ENCODE peak calls at places on chromosomes 12 and 14, in four cellular contexts. M is GM06990, Q is sigmoid colon, I is psoas muscle. Y is an unnamed sample.

GRCh38 chr12:117076410-117077372 is 22.5 kb downstream of the TESC start:
- DNase-seq in I (no peak), Q (no peak), M (no peak), Y (no peak)

GRCh38 chr14:65772901-65773574 is 360.5 kb downstream of the FUT8 start:
- DNase-seq in M (no peak), I (no peak), Q (no peak), Y (peak)

GRCh38 chr14:67345583-67345982 is 14.0 kb downstream of the ATP6V1D start:
- DNase-seq in Q (no peak), M (no peak), I (no peak), Y (no peak)

GRCh38 chr12:1542599-1542998 is 51.8 kb downstream of the FBXL14 start:
- DNase-seq in I (no peak), Q (no peak), M (no peak), Y (no peak)

GRCh38 chr14:99734406-99735051 is 50.4 kb downstream of the CYP46A1 start:
- DNase-seq in Q (peak), I (peak), M (no peak), Y (peak)

GRCh38 chr14:99035268-99035667 is 236.7 kb downstream of the BCL11B start:
- DNase-seq in I (peak), M (no peak), Q (peak), Y (no peak)

GRCh38 chr12:104761091-104761490 is 197.0 kb downstream of the SLC41A2 start:
- DNase-seq in M (no peak), Q (no peak), I (no peak), Y (no peak)

GRCh38 chr12:47773062-47773857 is at the start of gene SLC48A1:
- DNase-seq in I (peak), M (peak), Q (peak), Y (peak)

GRCh38 chr12:65961731-65962130 is 137.4 kb downstream of the HMGA2 start:
- DNase-seq in M (no peak), I (no peak), Q (no peak), Y (no peak)

GRCh38 chr12:4849024-4849594 is 60.6 kb upstream of the KCNA1 start:
- DNase-seq in I (no peak), Q (no peak), M (no peak), Y (no peak)

GRCh38 chr14:24074625-24075484 is 3.5 kb downstream of the CPNE6 start:
- DNase-seq in M (no peak), Q (no peak), I (no peak), Y (peak)

GRCh38 chr12:6827437-6827894 is 741 bp upstream of the P3H3 start:
- DNase-seq in I (peak), M (no peak), Q (peak), Y (peak)

GRCh38 chr12:109656681-109657262 is 56.9 kb upstream of the FAM222A start:
- DNase-seq in I (no peak), Q (no peak), M (no peak), Y (no peak)

GRCh38 chr14:105999361-106000028 is 473.1 kb downstream of the TMEM121 start:
- DNase-seq in Q (no peak), I (peak), M (peak), Y (peak)

GRCh38 chr12:3236345-3237153 is 159.4 kb downstream of the TSPAN9 start:
- DNase-seq in I (peak), Q (no peak), M (no peak), Y (peak)

GRCh38 chr12:87254371-87255030 is 774.7 kb downstream of the C12orf50 start:
- DNase-seq in M (no peak), I (no peak), Q (no peak), Y (no peak)

GRCh38 chr12:130013771-130014484 is 110.1 kb upstream of the TMEM132D start:
- DNase-seq in M (peak), I (no peak), Q (no peak), Y (peak)

GRCh38 chr12:121697093-121697698 is 15.4 kb upstream of the TMEM120B start:
- DNase-seq in I (no peak), M (no peak), Q (no peak), Y (peak)

GRCh38 chr12:26056335-26056734 is 68.5 kb downstream of the BHLHE41 start:
- DNase-seq in I (no peak), M (no peak), Q (no peak), Y (no peak)

GRCh38 chr12:102757154-102757873 is 159.7 kb downstream of the PAH start:
- DNase-seq in M (no peak), Q (no peak), I (no peak), Y (no peak)

GRCh38 chr12:119178544-119179334 is at the start of gene HSPB8:
- DNase-seq in Q (peak), M (no peak), I (peak), Y (peak)

GRCh38 chr12:111122458-111122878 is 202.1 kb upstream of the MYL2 start:
- DNase-seq in Q (no peak), M (no peak), I (no peak), Y (no peak)

GRCh38 chr14:22887260-22887989 is 4.4 kb downstream of the REM2 start:
- DNase-seq in Q (peak), I (no peak), M (peak), Y (peak)

GRCh38 chr12:10497602-10498001 is 8.1 kb upstream of the EIF2S3B start:
- DNase-seq in M (no peak), Q (no peak), I (no peak), Y (no peak)

GRCh38 chr14:53896773-53897172 is 59.9 kb downstream of the BMP4 start:
- DNase-seq in Q (no peak), M (no peak), I (no peak), Y (no peak)

GRCh38 chr12:123271182-123271491 is 519 bp downstream of the CDK2AP1 start:
- DNase-seq in M (peak), Q (peak), I (peak), Y (peak)

GRCh38 chr12:106243620-106244019 is 4.2 kb downstream of the CKAP4 start:
- DNase-seq in Q (no peak), M (no peak), I (no peak), Y (no peak)

GRCh38 chr12:106248177-106248848 is 493 bp upstream of the CKAP4 start:
- DNase-seq in Q (peak), M (peak), I (peak), Y (peak)

GRCh38 chr12:106247731-106248176 is at the start of gene CKAP4:
- DNase-seq in M (peak), Q (peak), I (peak), Y (peak)

GRCh38 chr12:106246891-106247730 is 709 bp downstream of the CKAP4 start:
- DNase-seq in M (peak), I (peak), Q (peak), Y (peak)

DNA sequence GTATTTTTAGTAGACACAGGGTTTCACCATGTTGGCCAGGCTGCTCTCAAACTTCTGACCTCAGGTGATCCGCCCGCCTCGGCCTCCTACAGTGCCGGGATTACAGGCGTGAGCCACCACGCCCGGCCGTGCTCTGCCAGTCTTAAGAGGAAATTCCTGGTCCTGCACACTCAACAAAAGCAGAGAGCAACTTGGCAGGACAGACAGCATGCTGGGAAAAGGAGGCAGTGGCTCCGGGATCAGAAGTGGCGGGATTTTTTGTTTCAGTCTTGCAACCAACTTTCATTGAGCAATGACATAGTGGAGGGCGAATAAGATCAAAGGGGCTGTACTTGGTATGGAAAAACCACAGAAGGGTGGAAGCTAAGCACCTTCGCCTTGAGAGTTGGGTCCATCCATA is 2.1 kb downstream of the CKAP4 start:
- DNase-seq in M (no peak), I (peak), Q (peak), Y (peak)
- H3K4me3 ChIP-seq in M (peak), I (peak), Q (peak), Y (no peak)

DNA sequence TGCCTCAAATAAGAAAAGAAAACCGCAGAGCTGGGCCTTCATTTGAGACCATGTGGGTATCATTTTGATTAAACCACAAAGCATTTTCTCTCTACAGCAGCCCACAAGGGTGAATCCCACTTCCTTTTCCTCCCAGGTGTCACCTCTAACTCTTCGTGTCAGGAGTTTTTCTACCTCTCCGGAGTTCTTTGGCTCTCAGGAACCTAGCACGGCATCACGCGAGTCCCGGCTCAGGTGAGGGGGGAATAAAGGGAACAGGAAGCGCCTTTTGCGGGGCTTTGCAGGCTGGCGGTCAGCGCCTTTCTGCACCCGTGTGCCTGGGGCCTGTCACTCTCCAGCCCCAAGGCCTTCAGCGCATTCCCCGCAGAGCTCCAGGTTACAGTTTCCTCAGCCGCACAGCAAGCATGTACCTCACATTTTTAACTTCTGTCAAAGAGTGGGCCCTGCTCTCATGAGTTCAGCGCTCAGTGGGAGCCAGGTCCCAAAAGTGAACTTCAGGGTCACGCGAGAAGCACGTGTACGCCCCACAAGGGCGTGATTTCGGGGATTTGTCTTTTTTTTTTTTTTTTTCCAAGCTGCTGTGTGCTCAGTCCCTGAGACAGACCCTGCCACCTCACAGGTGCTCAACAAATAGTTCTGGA is 740 bp upstream of the PRPF40B start:
- DNase-seq in Q (no peak), I (no peak), M (peak), Y (peak)
- H3K4me3 ChIP-seq in Q (peak), I (peak), M (peak), Y (peak)

GRCh38 chr12:114986178-114986714 is 302.3 kb upstream of the TBX3 start:
- DNase-seq in M (no peak), Q (no peak), I (no peak), Y (no peak)
- H3K4me3 ChIP-seq in M (no peak), Q (no peak), I (no peak), Y (no peak)

GRCh38 chr14:73463411-73463810 is 5.1 kb upstream of the NUMB start:
- DNase-seq in I (peak), M (peak), Q (peak), Y (no peak)
- H3K4me3 ChIP-seq in I (no peak), M (no peak), Q (no peak), Y (no peak)

Y was measured in mucosa of descending colon.